ENCODE peak calls at places on chromosomes 13 and 19, in five cellular contexts. One of them, this sample, is unnamed.

GRCh38 chr13:22200469-22200868 is 529.6 kb downstream of the FGF9 start:
- DNase-seq in tibial artery: no peak
- DNase-seq in IMR-90: no peak
- DNase-seq in dorsolateral prefrontal cortex: no peak
- DNase-seq in cardiac muscle cell: no peak
- DNase-seq in this sample: no peak

GRCh38 chr13:112956516-112957294 is 12.3 kb upstream of the MCF2L start:
- DNase-seq in tibial artery: no peak
- DNase-seq in IMR-90: no peak
- DNase-seq in dorsolateral prefrontal cortex: no peak
- DNase-seq in cardiac muscle cell: no peak
- DNase-seq in this sample: no peak

GRCh38 chr19:3880471-3881271 is at the start of gene ATCAY:
- DNase-seq in tibial artery: no peak
- DNase-seq in IMR-90: no peak
- DNase-seq in dorsolateral prefrontal cortex: peak
- DNase-seq in cardiac muscle cell: peak
- DNase-seq in this sample: peak

GRCh38 chr13:104024416-104025170 is 958.4 kb upstream of the SLC10A2 start:
- DNase-seq in tibial artery: no peak
- DNase-seq in IMR-90: peak
- DNase-seq in dorsolateral prefrontal cortex: no peak
- DNase-seq in cardiac muscle cell: no peak
- DNase-seq in this sample: no peak

GRCh38 chr13:102799544-102800144 is 725 bp downstream of the BIVM start:
- DNase-seq in tibial artery: no peak
- DNase-seq in IMR-90: peak
- DNase-seq in dorsolateral prefrontal cortex: peak
- DNase-seq in cardiac muscle cell: peak
- DNase-seq in this sample: peak

GRCh38 chr13:67033170-67033569 is 197.0 kb downstream of the PCDH9 start:
- DNase-seq in tibial artery: no peak
- DNase-seq in IMR-90: no peak
- DNase-seq in dorsolateral prefrontal cortex: no peak
- DNase-seq in cardiac muscle cell: no peak
- DNase-seq in this sample: no peak

GRCh38 chr13:32246468-32246867 is 68.7 kb downstream of the ZAR1L start:
- DNase-seq in tibial artery: peak
- DNase-seq in IMR-90: peak
- DNase-seq in dorsolateral prefrontal cortex: no peak
- DNase-seq in cardiac muscle cell: peak
- DNase-seq in this sample: peak

GRCh38 chr13:33934343-33934742 is 116.4 kb downstream of the RFC3 start:
- DNase-seq in tibial artery: no peak
- DNase-seq in IMR-90: no peak
- DNase-seq in dorsolateral prefrontal cortex: no peak
- DNase-seq in cardiac muscle cell: no peak
- DNase-seq in this sample: no peak

GRCh38 chr19:55452381-55453325 is 8.8 kb downstream of the ISOC2 start:
- DNase-seq in tibial artery: peak
- DNase-seq in IMR-90: peak
- DNase-seq in dorsolateral prefrontal cortex: peak
- DNase-seq in cardiac muscle cell: peak
- DNase-seq in this sample: peak

GRCh38 chr13:41224113-41225110 is 30.0 kb upstream of the KBTBD7 start:
- DNase-seq in tibial artery: no peak
- DNase-seq in IMR-90: peak
- DNase-seq in dorsolateral prefrontal cortex: no peak
- DNase-seq in cardiac muscle cell: no peak
- DNase-seq in this sample: no peak

GRCh38 chr19:22052644-22053013 is 345 bp downstream of the ZNF257 start:
- DNase-seq in tibial artery: no peak
- DNase-seq in IMR-90: no peak
- DNase-seq in dorsolateral prefrontal cortex: no peak
- DNase-seq in cardiac muscle cell: no peak
- DNase-seq in this sample: no peak

GRCh38 chr19:51944798-51945552 is 17.7 kb downstream of the ZNF613 start:
- DNase-seq in tibial artery: no peak
- DNase-seq in IMR-90: no peak
- DNase-seq in dorsolateral prefrontal cortex: no peak
- DNase-seq in cardiac muscle cell: no peak
- DNase-seq in this sample: no peak

GRCh38 chr13:50340566-50341287 is 325.5 kb downstream of the KCNRG start:
- DNase-seq in tibial artery: no peak
- DNase-seq in IMR-90: no peak
- DNase-seq in dorsolateral prefrontal cortex: no peak
- DNase-seq in cardiac muscle cell: peak
- DNase-seq in this sample: no peak

GRCh38 chr13:83414393-83414792 is 467.9 kb downstream of the SLITRK1 start:
- DNase-seq in tibial artery: no peak
- DNase-seq in IMR-90: peak
- DNase-seq in dorsolateral prefrontal cortex: no peak
- DNase-seq in cardiac muscle cell: no peak
- DNase-seq in this sample: no peak

GRCh38 chr19:1824252-1824622 is 12.2 kb upstream of the ATP8B3 start:
- DNase-seq in tibial artery: no peak
- DNase-seq in IMR-90: no peak
- DNase-seq in dorsolateral prefrontal cortex: no peak
- DNase-seq in cardiac muscle cell: no peak
- DNase-seq in this sample: no peak

GRCh38 chr19:1087813-1088418 is 7.3 kb downstream of the POLR2E start:
- DNase-seq in tibial artery: peak
- DNase-seq in IMR-90: no peak
- DNase-seq in dorsolateral prefrontal cortex: no peak
- DNase-seq in cardiac muscle cell: no peak
- DNase-seq in this sample: no peak

GRCh38 chr19:19204181-19204580 is 967 bp upstream of the NR2C2AP start:
- DNase-seq in tibial artery: no peak
- DNase-seq in IMR-90: no peak
- DNase-seq in dorsolateral prefrontal cortex: no peak
- DNase-seq in cardiac muscle cell: no peak
- DNase-seq in this sample: no peak

GRCh38 chr19:33410915-33411401 is 37.4 kb downstream of the CEBPG start:
- DNase-seq in tibial artery: no peak
- DNase-seq in IMR-90: no peak
- DNase-seq in dorsolateral prefrontal cortex: no peak
- DNase-seq in cardiac muscle cell: no peak
- DNase-seq in this sample: no peak

GRCh38 chr19:56837892-56838679 is 2.4 kb downstream of the PEG3 start:
- DNase-seq in tibial artery: peak
- DNase-seq in IMR-90: no peak
- DNase-seq in dorsolateral prefrontal cortex: peak
- DNase-seq in cardiac muscle cell: no peak
- DNase-seq in this sample: no peak

GRCh38 chr19:35618857-35619256 is 6.3 kb downstream of the HAUS5 start:
- DNase-seq in tibial artery: no peak
- DNase-seq in IMR-90: no peak
- DNase-seq in dorsolateral prefrontal cortex: no peak
- DNase-seq in cardiac muscle cell: no peak
- DNase-seq in this sample: no peak

GRCh38 chr19:3982701-3983541 is 2.3 kb downstream of the EEF2 start:
- DNase-seq in tibial artery: no peak
- DNase-seq in IMR-90: peak
- DNase-seq in dorsolateral prefrontal cortex: no peak
- DNase-seq in cardiac muscle cell: no peak
- DNase-seq in this sample: no peak

GRCh38 chr13:74039667-74040066 is 94.5 kb downstream of the KLF12 start:
- DNase-seq in tibial artery: no peak
- DNase-seq in IMR-90: no peak
- DNase-seq in dorsolateral prefrontal cortex: no peak
- DNase-seq in cardiac muscle cell: no peak
- DNase-seq in this sample: no peak

GRCh38 chr19:36113895-36114762 is 546 bp downstream of the POLR2I start:
- DNase-seq in tibial artery: peak
- DNase-seq in IMR-90: peak
- DNase-seq in dorsolateral prefrontal cortex: no peak
- DNase-seq in cardiac muscle cell: peak
- DNase-seq in this sample: peak

GRCh38 chr13:68551701-68552522 is 1321.8 kb upstream of the PCDH9 start:
- DNase-seq in tibial artery: no peak
- DNase-seq in IMR-90: no peak
- DNase-seq in dorsolateral prefrontal cortex: no peak
- DNase-seq in cardiac muscle cell: no peak
- DNase-seq in this sample: no peak

GRCh38 chr13:75960538-75960994 is 324.4 kb downstream of the LMO7 start:
- DNase-seq in tibial artery: no peak
- DNase-seq in IMR-90: no peak
- DNase-seq in dorsolateral prefrontal cortex: no peak
- DNase-seq in cardiac muscle cell: no peak
- DNase-seq in this sample: no peak

DNA sequence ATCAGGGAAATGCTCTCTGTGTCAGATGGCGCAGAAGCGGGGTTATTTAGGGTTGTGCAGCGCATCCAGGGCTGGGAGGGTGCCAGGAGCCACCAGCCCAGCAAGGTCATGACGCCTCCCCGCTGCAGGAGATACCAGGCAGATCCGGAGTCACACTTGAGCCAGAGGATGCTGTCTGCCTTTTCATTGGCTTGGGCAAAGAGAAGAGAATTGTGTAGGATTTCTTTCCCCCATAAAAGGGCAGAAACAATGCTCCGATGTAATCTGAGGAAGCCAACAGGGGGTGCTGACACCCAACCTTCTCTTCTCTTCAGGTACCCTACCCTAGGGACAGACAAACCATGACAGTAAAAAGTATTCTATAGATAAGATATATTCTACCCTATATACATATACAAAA is 346.4 kb downstream of the TSHZ3 start:
- DNase-seq in tibial artery: no peak
- DNase-seq in IMR-90: no peak
- DNase-seq in dorsolateral prefrontal cortex: no peak
- DNase-seq in cardiac muscle cell: no peak
- DNase-seq in this sample: no peak
- TF ChIP-seq CTCF in tibial artery: no peak
- TF ChIP-seq CTCF in IMR-90: peak
- TF ChIP-seq CTCF in dorsolateral prefrontal cortex: no peak
- TF ChIP-seq CTCF in cardiac muscle cell: no peak
- TF ChIP-seq CTCF in this sample: no peak

GRCh38 chr13:111287201-111287600 is 33.2 kb upstream of the TEX29 start:
- DNase-seq in tibial artery: no peak
- DNase-seq in IMR-90: no peak
- DNase-seq in dorsolateral prefrontal cortex: no peak
- DNase-seq in cardiac muscle cell: no peak
- DNase-seq in this sample: no peak

GRCh38 chr13:111288276-111288675 is 32.2 kb upstream of the TEX29 start:
- DNase-seq in tibial artery: no peak
- DNase-seq in IMR-90: no peak
- DNase-seq in dorsolateral prefrontal cortex: no peak
- DNase-seq in cardiac muscle cell: no peak
- DNase-seq in this sample: no peak

GRCh38 chr13:111283991-111284390 is 36.5 kb upstream of the TEX29 start:
- DNase-seq in tibial artery: no peak
- DNase-seq in IMR-90: no peak
- DNase-seq in dorsolateral prefrontal cortex: no peak
- DNase-seq in cardiac muscle cell: no peak
- DNase-seq in this sample: no peak

GRCh38 chr13:111284579-111284978 is 35.9 kb upstream of the TEX29 start:
- DNase-seq in tibial artery: no peak
- DNase-seq in IMR-90: no peak
- DNase-seq in dorsolateral prefrontal cortex: no peak
- DNase-seq in cardiac muscle cell: no peak
- DNase-seq in this sample: no peak

DNA sequence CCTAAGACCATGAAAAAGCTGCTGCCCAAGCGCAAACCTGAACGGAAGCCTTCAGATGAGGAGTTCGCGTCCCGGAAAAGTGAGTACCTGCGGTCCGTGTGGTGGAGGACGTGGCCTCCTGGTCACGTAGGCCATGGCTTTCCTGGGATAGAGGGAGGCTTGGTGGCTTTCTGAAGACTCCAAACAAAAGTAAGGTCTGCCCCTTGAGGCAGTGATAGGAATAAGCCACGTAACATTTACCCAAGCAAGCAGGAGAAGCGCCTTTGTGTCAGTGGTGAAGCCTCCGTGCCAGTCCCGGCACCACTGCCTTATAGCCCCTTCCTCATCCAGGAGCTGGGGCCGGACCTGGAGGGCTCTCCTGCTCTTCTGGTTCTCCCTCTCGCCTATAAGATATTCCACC is 34.3 kb upstream of the TEX29 start:
- DNase-seq in tibial artery: no peak
- DNase-seq in IMR-90: no peak
- DNase-seq in dorsolateral prefrontal cortex: no peak
- DNase-seq in cardiac muscle cell: no peak
- DNase-seq in this sample: no peak
- TF ChIP-seq CTCF in tibial artery: no peak
- TF ChIP-seq CTCF in IMR-90: no peak
- TF ChIP-seq CTCF in dorsolateral prefrontal cortex: no peak
- TF ChIP-seq CTCF in cardiac muscle cell: no peak
- TF ChIP-seq CTCF in this sample: no peak

GRCh38 chr13:39364797-39365468 is 238.1 kb downstream of the LHFPL6 start:
- DNase-seq in tibial artery: no peak
- DNase-seq in IMR-90: peak
- DNase-seq in dorsolateral prefrontal cortex: no peak
- DNase-seq in cardiac muscle cell: peak
- DNase-seq in this sample: peak
- TF ChIP-seq CTCF in tibial artery: no peak
- TF ChIP-seq CTCF in IMR-90: no peak
- TF ChIP-seq CTCF in dorsolateral prefrontal cortex: no peak
- TF ChIP-seq CTCF in cardiac muscle cell: no peak
- TF ChIP-seq CTCF in this sample: peak

GRCh38 chr19:28948531-28948930 is 264.4 kb downstream of the UQCRFS1 start:
- DNase-seq in tibial artery: no peak
- DNase-seq in IMR-90: no peak
- DNase-seq in dorsolateral prefrontal cortex: no peak
- DNase-seq in cardiac muscle cell: no peak
- DNase-seq in this sample: no peak

GRCh38 chr19:28940751-28941500 is 272.0 kb downstream of the UQCRFS1 start:
- DNase-seq in tibial artery: no peak
- DNase-seq in IMR-90: peak
- DNase-seq in dorsolateral prefrontal cortex: no peak
- DNase-seq in cardiac muscle cell: no peak
- DNase-seq in this sample: no peak

GRCh38 chr19:28941833-28942232 is 271.1 kb downstream of the UQCRFS1 start:
- DNase-seq in tibial artery: no peak
- DNase-seq in IMR-90: no peak
- DNase-seq in dorsolateral prefrontal cortex: no peak
- DNase-seq in cardiac muscle cell: no peak
- DNase-seq in this sample: no peak

GRCh38 chr19:28949027-28949426 is 263.9 kb downstream of the UQCRFS1 start:
- DNase-seq in tibial artery: no peak
- DNase-seq in IMR-90: no peak
- DNase-seq in dorsolateral prefrontal cortex: no peak
- DNase-seq in cardiac muscle cell: no peak
- DNase-seq in this sample: no peak

GRCh38 chr19:28943651-28944050 is 269.3 kb downstream of the UQCRFS1 start:
- DNase-seq in tibial artery: no peak
- DNase-seq in IMR-90: no peak
- DNase-seq in dorsolateral prefrontal cortex: no peak
- DNase-seq in cardiac muscle cell: no peak
- DNase-seq in this sample: no peak
- TF ChIP-seq CTCF in tibial artery: no peak
- TF ChIP-seq CTCF in IMR-90: no peak
- TF ChIP-seq CTCF in dorsolateral prefrontal cortex: no peak
- TF ChIP-seq CTCF in cardiac muscle cell: no peak
- TF ChIP-seq CTCF in this sample: no peak

This sample was measured in nephron progenitor cell.